ENCODE peak calls at places on chromosomes 1 and 21, in ten cellular contexts. L, H, C, T, E, F, O, G, Z and S are unnamed samples.

GRCh38 chr1:53651356-53651755 is 87.6 kb downstream of the GLIS1 start:
- DNase-seq in L (no peak), H (no peak), C (no peak), T (no peak), E (no peak), F (no peak), O (no peak), G (no peak), Z (no peak), S (no peak)

GRCh38 chr1:65554829-65555228 is 134.4 kb downstream of the LEPR start:
- DNase-seq in L (no peak), H (no peak), C (no peak), T (no peak), E (no peak), F (no peak), O (no peak), G (no peak), Z (no peak), S (no peak)

GRCh38 chr1:21490774-21491482 is 18.3 kb upstream of the ALPL start:
- DNase-seq in L (peak; percentile 63), H (peak; percentile 29), C (peak; percentile 80), T (peak; percentile 60), E (peak; percentile 81), F (peak; percentile 64), O (peak; percentile 97), G (peak; percentile 27), Z (peak; percentile 30), S (peak; percentile 78)

GRCh38 chr1:15326691-15327530 is 79.9 kb downstream of the FHAD1 start:
- DNase-seq in L (peak; percentile 27), H (peak; percentile 85), C (no peak), T (peak; percentile 47), E (peak; percentile 89), F (no peak), O (no peak), G (no peak), Z (no peak), S (no peak)

GRCh38 chr1:184050631-184051030 is 899 bp upstream of the TSEN15 start:
- DNase-seq in L (peak; percentile 18), H (no peak), C (no peak), T (no peak), E (no peak), F (no peak), O (peak; percentile 27), G (no peak), Z (no peak), S (no peak)

GRCh38 chr1:31549807-31550620 is 26.3 kb upstream of the TINAGL1 start:
- DNase-seq in L (peak; percentile 17), H (no peak), C (peak; percentile 57), T (no peak), E (no peak), F (no peak), O (no peak), G (no peak), Z (peak; percentile 47), S (peak; percentile 80)

GRCh38 chr1:6723621-6724428 is 22.2 kb upstream of the DNAJC11 start:
- DNase-seq in L (no peak), H (no peak), C (no peak), T (no peak), E (no peak), F (no peak), O (no peak), G (no peak), Z (no peak), S (no peak)

GRCh38 chr1:48817505-48818114 is 40.9 kb upstream of the BEND5 start:
- DNase-seq in L (peak; percentile 63), H (peak; percentile 24), C (peak; percentile 82), T (peak; percentile 51), E (peak; percentile 77), F (peak; percentile 31), O (peak; percentile 50), G (peak; percentile 14), Z (no peak), S (peak; percentile 73)

GRCh38 chr1:42680921-42681683 is 1.1 kb upstream of the YBX1 start:
- DNase-seq in L (peak; percentile 39), H (peak; percentile 18), C (peak; percentile 48), T (peak; percentile 35), E (peak; percentile 23), F (no peak), O (no peak), G (no peak), Z (peak; percentile 58), S (peak; percentile 29)

GRCh38 chr1:36207339-36207738 is 16.9 kb upstream of the THRAP3 start:
- DNase-seq in L (peak; percentile 81), H (peak; percentile 75), C (no peak), T (no peak), E (no peak), F (peak; percentile 34), O (peak; percentile 94), G (no peak), Z (no peak), S (peak; percentile 32)

GRCh38 chr1:168375901-168376300 is 95.2 kb downstream of the TBX19 start:
- DNase-seq in L (no peak), H (no peak), C (no peak), T (no peak), E (no peak), F (no peak), O (no peak), G (no peak), Z (no peak), S (no peak)

GRCh38 chr1:172497230-172497629 is 35.7 kb upstream of the SUCO start:
- DNase-seq in L (no peak), H (peak; percentile 82), C (peak; percentile 49), T (peak; percentile 32), E (peak; percentile 87), F (peak; percentile 11), O (peak; percentile 87), G (peak; percentile 83), Z (no peak), S (peak; percentile 78)

GRCh38 chr1:57696041-57696440 is 272.2 kb upstream of the DAB1 start:
- DNase-seq in L (no peak), H (no peak), C (no peak), T (no peak), E (no peak), F (no peak), O (no peak), G (no peak), Z (no peak), S (no peak)

GRCh38 chr1:79355073-79355472 is 348.5 kb upstream of the ADGRL4 start:
- DNase-seq in L (peak; percentile 86), H (peak; percentile 55), C (no peak), T (no peak), E (no peak), F (peak; percentile 68), O (peak; percentile 69), G (no peak), Z (peak; percentile 36), S (no peak)
- H3K9me3 ChIP-seq in L (no peaks in the 10 kb centered on the region), H (no peaks in the 10 kb centered on the region), C (no peaks in the 10 kb centered on the region), T (no peaks in the 10 kb centered on the region), E (no peaks in the 10 kb centered on the region), F (no peaks in the 10 kb centered on the region), O (no peaks in the 10 kb centered on the region), G (no peaks in the 10 kb centered on the region), Z (no peaks in the 10 kb centered on the region), S (no peaks in the 10 kb centered on the region)

DNA sequence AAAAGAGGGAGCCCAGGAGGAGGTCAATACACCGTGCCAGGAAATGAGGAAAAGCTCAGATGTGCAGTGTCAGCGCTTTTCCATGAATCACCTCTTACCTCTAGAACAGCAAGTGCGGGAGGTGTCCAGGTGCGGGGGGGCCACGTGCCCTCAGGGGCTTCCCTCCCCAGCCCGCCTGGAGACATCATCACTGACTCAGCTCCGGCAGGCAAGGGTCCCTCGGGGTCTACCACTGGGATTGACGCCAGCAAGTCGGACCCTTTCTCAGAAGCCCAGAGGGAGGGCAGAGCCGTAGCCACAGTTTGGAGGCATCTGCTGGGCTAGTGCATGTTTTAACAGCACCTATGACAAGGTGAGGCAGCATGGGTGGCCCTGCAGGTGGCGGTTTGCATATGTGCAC is 67.4 kb upstream of the TRAPPC10 start:
- DNase-seq in L (no peak), H (no peak), C (no peak), T (no peak), E (no peak), F (no peak), O (no peak), G (no peak), Z (no peak), S (no peak)
- H4K20me1 ChIP-seq in L (no peaks in the 10 kb centered on the region), H (peaks cover 57% of the 10 kb centered on the region), C (peaks cover 37% of the 10 kb centered on the region), T (peaks cover 8% of the 10 kb centered on the region), E (no peaks in the 10 kb centered on the region), F (peaks cover 34% of the 10 kb centered on the region), O (peaks cover 52% of the 10 kb centered on the region), G (no peaks in the 10 kb centered on the region), Z (no peaks in the 10 kb centered on the region), S (no peaks in the 10 kb centered on the region)

GRCh38 chr1:241610056-241610815 is 29.9 kb downstream of the CHML start:
- DNase-seq in L (peak; percentile 58), H (no peak), C (peak; percentile 27), T (peak; percentile 8), E (peak; percentile 57), F (peak; percentile 60), O (no peak), G (peak; percentile 42), Z (peak; percentile 78), S (peak; percentile 55)

GRCh38 chr1:241611063-241611462 is 29.1 kb downstream of the CHML start:
- DNase-seq in L (peak; percentile 82), H (peak; percentile 54), C (peak; percentile 76), T (peak; percentile 29), E (peak; percentile 44), F (peak; percentile 79), O (no peak), G (peak; percentile 10), Z (peak; percentile 74), S (peak; percentile 96)

GRCh38 chr1:241606544-241606943 is 33.6 kb downstream of the CHML start:
- DNase-seq in L (no peak), H (peak; percentile 52), C (no peak), T (no peak), E (no peak), F (no peak), O (no peak), G (peak; percentile 30), Z (no peak), S (peak; percentile 99)

GRCh38 chr1:241607497-241607896 is 32.7 kb downstream of the CHML start:
- DNase-seq in L (no peak), H (no peak), C (no peak), T (no peak), E (no peak), F (no peak), O (no peak), G (no peak), Z (no peak), S (no peak)

DNA sequence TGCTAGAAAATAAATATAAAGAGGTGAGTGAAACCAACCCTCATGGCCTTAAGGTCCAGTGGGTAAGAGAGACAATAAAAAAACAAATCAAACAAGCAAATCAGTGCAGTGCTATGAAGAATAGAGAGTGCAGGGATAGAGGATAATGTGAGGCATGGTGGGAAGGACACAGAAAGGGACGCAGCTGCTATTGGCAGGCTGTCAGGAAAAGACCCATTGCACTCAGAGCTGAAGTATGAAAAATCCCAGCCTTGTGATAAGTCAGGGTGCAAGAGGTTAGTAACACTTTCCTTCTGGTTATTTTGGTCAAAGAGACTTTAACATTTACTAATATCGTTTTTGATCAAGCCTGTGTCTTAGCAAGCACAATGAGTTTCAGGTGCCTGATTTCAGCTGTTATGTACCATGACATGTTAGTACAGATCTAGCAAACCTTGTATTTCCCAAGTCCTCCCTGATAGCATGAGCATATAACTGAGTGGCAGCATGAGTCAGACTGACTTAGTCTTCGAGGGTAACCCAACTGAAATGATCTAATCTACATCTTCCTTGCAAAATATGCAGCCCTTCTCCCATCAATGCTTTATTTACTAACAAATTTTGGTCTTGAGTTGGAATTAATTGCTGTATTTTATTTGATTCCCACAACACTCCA is 31.7 kb downstream of the CHML start:
- DNase-seq in L (peak; percentile 61), H (peak; percentile 58), C (no peak), T (no peak), E (no peak), F (peak; percentile 79), O (no peak), G (no peak), Z (peak; percentile 72), S (peak; percentile 94)
- TF ChIP-seq CTCF in L (no peak), H (no peak), C (no peak), T (no peak), E (no peak), F (no peak), O (no peak), G (no peak), Z (no peak), S (no peak)

GRCh38 chr1:231241751-231242150 is 739 bp downstream of the GNPAT start:
- DNase-seq in L (peak; percentile 6), H (no peak), C (peak; percentile 32), T (peak; percentile 58), E (peak; percentile 16), F (no peak), O (no peak), G (peak; percentile 8), Z (peak; percentile 22), S (peak; percentile 38)
- H3K9me3 ChIP-seq in L (no peaks in the 10 kb centered on the region), H (no peaks in the 10 kb centered on the region), C (no peaks in the 10 kb centered on the region), T (no peaks in the 10 kb centered on the region), E (no peaks in the 10 kb centered on the region), F (no peaks in the 10 kb centered on the region), O (no peaks in the 10 kb centered on the region), G (no peaks in the 10 kb centered on the region), Z (no peaks in the 10 kb centered on the region), S (no peaks in the 10 kb centered on the region)